ENCODE peak calls at places on chromosome 9, in seven cellular contexts. G, Z, B, Q, Y, X and D are unnamed samples.

GRCh38 chr9:35908484-35909125 is 685 bp upstream of the SPAAR start:
- DNase-seq in G (no peak), Z (no peak), B (no peak), Q (no peak), Y (no peak), X (no peak), D (no peak)

GRCh38 chr9:21964925-21965385 is 29.2 kb downstream of the CDKN2A start:
- DNase-seq in G (peak), Z (peak), B (peak), Q (peak), Y (peak), X (peak), D (no peak)

GRCh38 chr9:132023409-132024180 is 56.1 kb downstream of the MED27 start:
- DNase-seq in G (no peak), Z (no peak), B (no peak), Q (no peak), Y (no peak), X (no peak), D (peak)

GRCh38 chr9:101995231-101995630 is 256.8 kb upstream of the GRIN3A start:
- DNase-seq in G (no peak), Z (no peak), B (no peak), Q (peak), Y (no peak), X (no peak), D (no peak)

GRCh38 chr9:94941211-94941875 is 214.8 kb downstream of the AOPEP start:
- DNase-seq in G (peak), Z (peak), B (no peak), Q (no peak), Y (peak), X (no peak), D (no peak)

GRCh38 chr9:127565231-127565630 is 46.8 kb upstream of the STXBP1 start:
- DNase-seq in G (no peak), Z (no peak), B (no peak), Q (no peak), Y (no peak), X (no peak), D (no peak)

GRCh38 chr9:109561137-109561536 is 63.0 kb upstream of the PTPN3 start:
- DNase-seq in G (no peak), Z (no peak), B (no peak), Q (no peak), Y (no peak), X (no peak), D (no peak)

GRCh38 chr9:79809931-79810330 is 238.2 kb downstream of the TLE4 start:
- DNase-seq in G (no peak), Z (no peak), B (no peak), Q (peak), Y (peak), X (no peak), D (no peak)

GRCh38 chr9:136679431-136679941 is 7.8 kb downstream of the AGPAT2 start:
- DNase-seq in G (peak), Z (no peak), B (no peak), Q (no peak), Y (no peak), X (no peak), D (no peak)

GRCh38 chr9:30075451-30076199 is 2308.8 kb upstream of the ACO1 start:
- DNase-seq in G (no peak), Z (no peak), B (no peak), Q (peak), Y (peak), X (no peak), D (no peak)

GRCh38 chr9:104073770-104074133 is 20.4 kb upstream of the SMC2 start:
- DNase-seq in G (peak), Z (no peak), B (no peak), Q (no peak), Y (no peak), X (no peak), D (no peak)

GRCh38 chr9:108786756-108787663 is 68.8 kb downstream of the ACTL7B start:
- DNase-seq in G (no peak), Z (no peak), B (no peak), Q (peak), Y (peak), X (no peak), D (peak)

GRCh38 chr9:76257224-76257794 is 136.9 kb downstream of the RFK start:
- DNase-seq in G (no peak), Z (no peak), B (no peak), Q (no peak), Y (no peak), X (no peak), D (no peak)

GRCh38 chr9:133784731-133785561 is 46.8 kb upstream of the SARDH start:
- DNase-seq in G (no peak), Z (no peak), B (no peak), Q (no peak), Y (no peak), X (no peak), D (no peak)

GRCh38 chr9:23830949-23831730 is 5.1 kb upstream of the ELAVL2 start:
- DNase-seq in G (no peak), Z (no peak), B (no peak), Q (no peak), Y (no peak), X (no peak), D (peak)

GRCh38 chr9:114382951-114383865 is 4.6 kb downstream of the AKNA start:
- DNase-seq in G (no peak), Z (peak), B (no peak), Q (no peak), Y (peak), X (peak), D (peak)

GRCh38 chr9:124377985-124378384 is 37.3 kb downstream of the PSMB7 start:
- DNase-seq in G (no peak), Z (no peak), B (no peak), Q (no peak), Y (no peak), X (no peak), D (no peak)

GRCh38 chr9:87853843-87854242 is 28.8 kb upstream of the SPATA31E1 start:
- DNase-seq in G (no peak), Z (no peak), B (no peak), Q (peak), Y (no peak), X (no peak), D (peak)

GRCh38 chr9:70534471-70534870 is 120.0 kb upstream of the KLF9 start:
- DNase-seq in G (no peak), Z (no peak), B (no peak), Q (no peak), Y (no peak), X (no peak), D (no peak)

GRCh38 chr9:4762889-4763521 is 22.0 kb upstream of the AK3 start:
- DNase-seq in G (peak), Z (peak), B (peak), Q (peak), Y (peak), X (no peak), D (no peak)

GRCh38 chr9:127316586-127317383 is 52.2 kb downstream of the GARNL3 start:
- DNase-seq in G (no peak), Z (no peak), B (no peak), Q (peak), Y (no peak), X (no peak), D (no peak)

GRCh38 chr9:93031629-93032431 is 26.7 kb upstream of the SUSD3 start:
- DNase-seq in G (no peak), Z (no peak), B (no peak), Q (no peak), Y (no peak), X (no peak), D (no peak)

GRCh38 chr9:90547896-90548295 is 94.7 kb downstream of the DIRAS2 start:
- DNase-seq in G (no peak), Z (no peak), B (no peak), Q (peak), Y (peak), X (no peak), D (no peak)

GRCh38 chr9:101737705-101738565 is 512 bp downstream of the GRIN3A start:
- DNase-seq in G (peak), Z (no peak), B (peak), Q (no peak), Y (no peak), X (no peak), D (peak)

GRCh38 chr9:17744786-17745185 is 165.9 kb downstream of the SH3GL2 start:
- DNase-seq in G (no peak), Z (no peak), B (no peak), Q (peak), Y (peak), X (no peak), D (no peak)

GRCh38 chr9:91817493-91818225 is 132.4 kb downstream of the ROR2 start:
- DNase-seq in G (no peak), Z (no peak), B (no peak), Q (no peak), Y (peak), X (no peak), D (peak)

GRCh38 chr9:114172981-114173833 is 17.9 kb downstream of the COL27A1 start:
- DNase-seq in G (peak), Z (no peak), B (no peak), Q (peak), Y (peak), X (no peak), D (no peak)

GRCh38 chr9:134214395-134214765 is 50.0 kb upstream of the RNU6ATAC start:
- DNase-seq in G (no peak), Z (no peak), B (no peak), Q (no peak), Y (peak), X (no peak), D (no peak)

GRCh38 chr9:38357350-38358114 is 35.0 kb upstream of the ALDH1B1 start:
- DNase-seq in G (peak), Z (no peak), B (no peak), Q (no peak), Y (no peak), X (no peak), D (no peak)

GRCh38 chr9:37575921-37576721 is at the start of gene FBXO10:
- DNase-seq in G (peak), Z (peak), B (peak), Q (no peak), Y (peak), X (peak), D (peak)

GRCh38 chr9:111838439-111838838 is 43.7 kb upstream of the SHOC1 start:
- DNase-seq in G (no peak), Z (no peak), B (no peak), Q (no peak), Y (no peak), X (no peak), D (no peak)

GRCh38 chr9:93650448-93650847 is 74.1 kb downstream of the PHF2 start:
- DNase-seq in G (peak), Z (peak), B (peak), Q (no peak), Y (no peak), X (no peak), D (peak)

GRCh38 chr9:131475956-131476776 is 26.6 kb upstream of the POMT1 start:
- DNase-seq in G (no peak), Z (no peak), B (peak), Q (no peak), Y (no peak), X (no peak), D (peak)

GRCh38 chr9:81687521-81688261 is 1.7 kb downstream of the TLE1 start:
- DNase-seq in G (peak), Z (peak), B (peak), Q (peak), Y (peak), X (no peak), D (peak)

GRCh38 chr9:81689343-81690175 is at the start of gene TLE1:
- DNase-seq in G (peak), Z (peak), B (peak), Q (peak), Y (peak), X (peak), D (peak)

GRCh38 chr9:81686614-81687520 is 2.5 kb downstream of the TLE1 start:
- DNase-seq in G (peak), Z (peak), B (peak), Q (peak), Y (peak), X (peak), D (peak)

GRCh38 chr9:81693639-81694378 is 4.5 kb upstream of the TLE1 start:
- DNase-seq in G (no peak), Z (no peak), B (no peak), Q (no peak), Y (peak), X (no peak), D (no peak)

GRCh38 chr9:81690251-81690851 is 1.0 kb upstream of the TLE1 start:
- DNase-seq in G (peak), Z (peak), B (peak), Q (peak), Y (no peak), X (no peak), D (peak)
- H3K27ac ChIP-seq in G (peak), Z (peak), B (peak), Q (peak), Y (no peak), X (no peak), D (peak)

GRCh38 chr9:5817776-5818336 is 15.1 kb downstream of the ERMP1 start:
- DNase-seq in G (no peak), Z (no peak), B (no peak), Q (peak), Y (peak), X (no peak), D (no peak)

GRCh38 chr9:5815421-5815820 is 17.5 kb downstream of the ERMP1 start:
- DNase-seq in G (no peak), Z (no peak), B (no peak), Q (no peak), Y (no peak), X (no peak), D (no peak)

GRCh38 chr9:5818424-5819142 is 14.3 kb downstream of the ERMP1 start:
- DNase-seq in G (no peak), Z (no peak), B (no peak), Q (no peak), Y (no peak), X (no peak), D (no peak)

GRCh38 chr9:5813837-5814236 is 19.1 kb downstream of the ERMP1 start:
- DNase-seq in G (no peak), Z (no peak), B (no peak), Q (peak), Y (no peak), X (no peak), D (no peak)
- H3K27ac ChIP-seq in G (no peak), Z (no peak), B (no peak), Q (no peak), Y (no peak), X (no peak), D (no peak)

GRCh38 chr9:97627624-97628023 is 5.5 kb downstream of the TSTD2 start:
- DNase-seq in G (no peak), Z (no peak), B (no peak), Q (no peak), Y (peak), X (no peak), D (no peak)

GRCh38 chr9:97625620-97626019 is 7.5 kb downstream of the TSTD2 start:
- DNase-seq in G (no peak), Z (no peak), B (no peak), Q (no peak), Y (no peak), X (no peak), D (no peak)

GRCh38 chr9:97632406-97632991 is 669 bp downstream of the TSTD2 start:
- DNase-seq in G (no peak), Z (peak), B (peak), Q (peak), Y (peak), X (no peak), D (peak)

GRCh38 chr9:97628668-97629067 is 4.5 kb downstream of the TSTD2 start:
- DNase-seq in G (no peak), Z (no peak), B (no peak), Q (no peak), Y (no peak), X (no peak), D (no peak)

GRCh38 chr9:97629136-97629535 is 4.0 kb downstream of the TSTD2 start:
- DNase-seq in G (no peak), Z (no peak), B (no peak), Q (no peak), Y (no peak), X (no peak), D (no peak)
- H3K27ac ChIP-seq in G (no peak), Z (no peak), B (no peak), Q (no peak), Y (no peak), X (no peak), D (no peak)

GRCh38 chr9:68455436-68455835 is 85.2 kb downstream of the TMEM252 start:
- DNase-seq in G (no peak), Z (no peak), B (no peak), Q (no peak), Y (no peak), X (no peak), D (no peak)
- H3K27ac ChIP-seq in G (no peak), Z (peak), B (no peak), Q (no peak), Y (no peak), X (no peak), D (no peak)

DNA sequence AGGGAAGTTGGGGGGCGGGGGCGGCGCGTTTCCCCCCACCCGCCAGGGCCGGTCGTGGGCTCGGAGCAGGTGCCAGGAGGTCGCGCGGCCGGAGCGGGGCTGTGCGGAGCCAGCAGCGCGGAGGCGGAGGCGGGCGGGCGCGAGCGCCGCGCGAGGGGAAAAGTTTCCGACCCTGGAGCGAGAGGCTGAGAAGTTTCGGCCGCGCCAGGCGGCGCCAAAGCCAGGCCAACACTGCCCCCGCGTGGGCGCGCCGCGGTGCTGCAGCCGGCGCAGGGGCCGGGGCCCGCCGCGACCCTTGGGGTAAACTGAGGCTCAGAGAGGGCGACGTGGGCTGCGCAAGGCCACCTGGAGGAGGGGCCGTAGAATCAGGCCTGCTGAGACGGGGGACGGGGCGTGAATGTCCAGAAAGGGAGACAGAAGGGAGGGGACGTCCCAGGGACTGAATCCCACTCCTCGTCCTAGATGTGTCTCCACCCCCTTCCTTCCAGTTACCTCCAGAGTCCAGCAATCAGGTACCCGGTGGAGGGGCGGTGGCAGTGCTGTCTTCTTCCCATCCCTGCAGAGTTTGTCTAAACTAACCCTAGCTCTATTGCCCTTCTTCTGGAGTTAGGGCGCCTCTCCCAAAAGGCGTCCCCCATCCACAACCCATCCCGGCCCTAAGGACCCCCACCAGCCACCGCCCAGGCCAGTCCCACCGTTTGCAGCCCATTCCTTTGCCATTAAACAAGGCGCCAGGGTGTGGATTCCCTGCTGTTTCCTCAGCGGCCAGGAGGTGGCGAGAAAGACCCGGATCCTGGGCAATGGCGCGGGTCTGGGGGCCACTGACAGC is 10.2 kb downstream of the C9orf50 start:
- DNase-seq in G (peak), Z (peak), B (peak), Q (no peak), Y (peak), X (peak), D (peak)
- H3K27ac ChIP-seq in G (peak), Z (peak), B (peak), Q (peak), Y (no peak), X (no peak), D (peak)

DNA sequence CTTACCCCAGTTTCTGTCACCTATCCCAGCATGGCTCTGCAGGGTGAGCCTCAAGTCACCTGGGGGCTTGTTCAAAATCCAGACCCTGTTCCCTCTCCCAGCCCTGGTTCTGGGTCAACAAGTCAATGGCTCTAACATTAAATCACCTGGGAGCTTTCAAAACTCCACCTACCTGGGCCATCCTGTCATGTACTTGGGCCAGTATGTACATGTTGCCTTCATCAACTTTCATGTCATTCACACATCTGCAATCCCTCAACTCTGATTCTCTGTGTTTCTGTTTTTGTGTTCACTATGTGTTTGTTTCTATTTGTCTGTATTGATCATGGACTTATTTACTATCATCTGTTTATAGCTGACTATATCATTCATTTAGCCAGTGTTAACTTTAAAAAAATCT is 2.1 kb upstream of the SH3GLB2 start:
- DNase-seq in G (no peak), Z (no peak), B (no peak), Q (peak), Y (no peak), X (no peak), D (no peak)
- H3K27ac ChIP-seq in G (no peak), Z (no peak), B (no peak), Q (no peak), Y (no peak), X (no peak), D (no peak)

GRCh38 chr9:19642256-19642655 is 146.6 kb downstream of the SLC24A2 start:
- DNase-seq in G (no peak), Z (no peak), B (no peak), Q (no peak), Y (no peak), X (no peak), D (peak)
- H3K27ac ChIP-seq in G (no peak), Z (no peak), B (no peak), Q (no peak), Y (no peak), X (no peak), D (no peak)